ENCODE peak calls at places on chromosomes 4 and X, in five cellular contexts. J is T-helper 9 cell; E is BE2C; Q is GM13976; F is activated T-helper 9 cell treated with anti-CD3 and anti-CD28 coated beads, Interleukin-2, amount 50 U/mL, for 16 hours. G is an unnamed sample.

GRCh38 chr4:55398966-55399365 is 3.2 kb downstream of the TMEM165 start:
- DNase-seq in J (no peak), E (no peak), Q (no peak), F (no peak), G (no peak)

GRCh38 chrX:130086414-130087207 is 23.7 kb downstream of the ELF4 start:
- DNase-seq in J (peak), E (no peak), Q (peak), F (peak), G (peak)

GRCh38 chr4:119041951-119042560 is 93.6 kb upstream of the MYOZ2 start:
- DNase-seq in J (peak), E (peak), Q (peak), F (peak), G (no peak)

GRCh38 chr4:23747131-23747752 is 142.6 kb downstream of the PPARGC1A start:
- DNase-seq in J (no peak), E (no peak), Q (no peak), F (no peak), G (no peak)

GRCh38 chr4:25667931-25668557 is 12.4 kb downstream of the SLC34A2 start:
- DNase-seq in J (no peak), E (no peak), Q (no peak), F (no peak), G (no peak)

GRCh38 chr4:127000846-127001245 is 631.9 kb upstream of the INTU start:
- DNase-seq in J (no peak), E (no peak), Q (no peak), F (no peak), G (no peak)

GRCh38 chrX:55488268-55488558 is 1.4 kb downstream of the USP51 start:
- DNase-seq in J (no peak), E (no peak), Q (no peak), F (no peak), G (no peak)

GRCh38 chr4:185764880-185765279 is 47.1 kb downstream of the SORBS2 start:
- DNase-seq in J (no peak), E (no peak), Q (no peak), F (no peak), G (no peak)

GRCh38 chrX:138710866-138711331 is 618 bp downstream of the FGF13 start:
- DNase-seq in J (no peak), E (no peak), Q (peak), F (no peak), G (no peak)

GRCh38 chr4:188778880-188779279 is 639.6 kb downstream of the TRIML1 start:
- DNase-seq in J (no peak), E (no peak), Q (no peak), F (no peak), G (no peak)

GRCh38 chrX:19630776-19631707 is 115.7 kb upstream of the MAP3K15 start:
- DNase-seq in J (no peak), E (no peak), Q (no peak), F (no peak), G (no peak)

GRCh38 chr4:155722816-155723499 is 35.9 kb upstream of the GUCY1B1 start:
- DNase-seq in J (no peak), E (no peak), Q (no peak), F (no peak), G (no peak)

GRCh38 chrX:132631579-132632232 is 142.9 kb upstream of the MBNL3 start:
- DNase-seq in J (no peak), E (no peak), Q (peak), F (no peak), G (no peak)

GRCh38 chrX:53695901-53696300 is 9.4 kb upstream of the HUWE1 start:
- DNase-seq in J (no peak), E (no peak), Q (no peak), F (no peak), G (no peak)

GRCh38 chr4:184384056-184384809 is 90.1 kb downstream of the IRF2 start:
- DNase-seq in J (no peak), E (no peak), Q (peak), F (no peak), G (no peak)

GRCh38 chr4:26459054-26459755 is 31.1 kb downstream of the CCKAR start:
- DNase-seq in J (no peak), E (no peak), Q (peak), F (no peak), G (peak)

GRCh38 chr4:159487284-159487747 is 384.4 kb downstream of the RAPGEF2 start:
- DNase-seq in J (no peak), E (peak), Q (peak), F (no peak), G (no peak)

GRCh38 chr4:168630445-168631187 is 133.8 kb downstream of the PALLD start:
- DNase-seq in J (no peak), E (no peak), Q (no peak), F (no peak), G (peak)

GRCh38 chrX:103674531-103675454 is 11.7 kb downstream of the MORF4L2 start:
- DNase-seq in J (no peak), E (no peak), Q (no peak), F (no peak), G (peak)